ENCODE peak calls at places on chromosomes 5 and 9, in ten cellular contexts. L is pancreas; H is gastrocnemius medialis; A is PC-3; J is activated CD8-positive, alpha-beta T cell treated with anti-CD3 and anti-CD28 coated beads for 36 hours; R is IMR-90; W is A549; Z is heart left ventricle; I is HCT116; E is lower lobe of right lung. Y is an unnamed sample.

GRCh38 chr9:1869843-1870242 is 145.3 kb upstream of the SMARCA2 start:
- ATAC-seq in L (no peak), H (no peak), A (peak), J (peak), R (no peak), W (peak), Z (no peak), I (peak), E (no peak), Y (no peak)

GRCh38 chr9:27212191-27212590 is 84.8 kb downstream of the EQTN start:
- ATAC-seq in L (no peak), H (no peak), A (no peak), J (no peak), R (no peak), W (no peak), Z (no peak), I (no peak), E (peak), Y (no peak)

GRCh38 chr5:90390933-90391332 is 18.6 kb downstream of the CETN3 start:
- ATAC-seq in L (no peak), H (no peak), A (no peak), J (no peak), R (no peak), W (no peak), Z (no peak), I (no peak), E (no peak), Y (no peak)

GRCh38 chr5:146006470-146006869 is 70.1 kb downstream of the SH3RF2 start:
- ATAC-seq in L (no peak), H (no peak), A (no peak), J (no peak), R (no peak), W (no peak), Z (no peak), I (peak), E (peak), Y (no peak)

GRCh38 chr9:16924311-16924915 is 53.9 kb upstream of the BNC2 start:
- ATAC-seq in L (no peak), H (no peak), A (no peak), J (no peak), R (no peak), W (no peak), Z (no peak), I (no peak), E (no peak), Y (no peak)

GRCh38 chr9:69760278-69760610 is 433 bp upstream of the PTAR1 start:
- ATAC-seq in L (no peak), H (peak), A (no peak), J (no peak), R (peak), W (peak), Z (no peak), I (peak), E (peak), Y (peak)

GRCh38 chr9:82997471-82998140 is 65.3 kb downstream of the RASEF start:
- ATAC-seq in L (no peak), H (no peak), A (no peak), J (no peak), R (no peak), W (no peak), Z (no peak), I (no peak), E (no peak), Y (no peak)

GRCh38 chr9:107309271-107309670 is 26.2 kb downstream of the RAD23B start:
- ATAC-seq in L (no peak), H (no peak), A (no peak), J (peak), R (no peak), W (no peak), Z (no peak), I (no peak), E (no peak), Y (no peak)

GRCh38 chr9:136606687-136607333 is 55.9 kb upstream of the EGFL7 start:
- ATAC-seq in L (no peak), H (no peak), A (no peak), J (no peak), R (no peak), W (no peak), Z (no peak), I (peak), E (peak), Y (no peak)

GRCh38 chr9:12884736-12885395 is 110.0 kb downstream of the LURAP1L start:
- ATAC-seq in L (peak), H (no peak), A (peak), J (no peak), R (peak), W (peak), Z (no peak), I (peak), E (peak), Y (peak)

GRCh38 chr5:135534609-135535419 is 950 bp downstream of the NEUROG1 start:
- ATAC-seq in L (no peak), H (no peak), A (no peak), J (no peak), R (peak), W (peak), Z (no peak), I (no peak), E (peak), Y (no peak)

GRCh38 chr9:131429121-131430012 is 35.5 kb downstream of the PRRC2B start:
- ATAC-seq in L (no peak), H (no peak), A (no peak), J (no peak), R (peak), W (no peak), Z (no peak), I (no peak), E (peak), Y (no peak)

GRCh38 chr9:108002296-108003056 is 512.9 kb upstream of the KLF4 start:
- ATAC-seq in L (no peak), H (no peak), A (no peak), J (no peak), R (peak), W (no peak), Z (no peak), I (no peak), E (peak), Y (peak)

GRCh38 chr5:32018476-32019436 is 155.4 kb downstream of the GOLPH3 start:
- ATAC-seq in L (no peak), H (peak), A (no peak), J (no peak), R (no peak), W (no peak), Z (peak), I (no peak), E (peak), Y (peak)

GRCh38 chr9:104075801-104076753 is 18.0 kb upstream of the SMC2 start:
- ATAC-seq in L (no peak), H (no peak), A (peak), J (peak), R (peak), W (peak), Z (no peak), I (no peak), E (peak), Y (no peak)

GRCh38 chr9:86470326-86470725 is 116.1 kb upstream of the TUT7 start:
- ATAC-seq in L (peak), H (no peak), A (no peak), J (no peak), R (peak), W (no peak), Z (no peak), I (no peak), E (no peak), Y (no peak)

GRCh38 chr5:76299592-76299991 is 103.5 kb upstream of the IQGAP2 start:
- ATAC-seq in L (no peak), H (no peak), A (no peak), J (peak), R (no peak), W (no peak), Z (no peak), I (no peak), E (no peak), Y (no peak)

GRCh38 chr5:94457788-94458187 is 160.6 kb downstream of the KIAA0825 start:
- ATAC-seq in L (no peak), H (no peak), A (no peak), J (no peak), R (no peak), W (no peak), Z (no peak), I (no peak), E (no peak), Y (no peak)

GRCh38 chr5:66821626-66822429 is 225.6 kb downstream of the MAST4 start:
- ATAC-seq in L (no peak), H (no peak), A (no peak), J (peak), R (no peak), W (no peak), Z (no peak), I (no peak), E (peak), Y (no peak)

GRCh38 chr5:68740204-68740910 is 353.5 kb upstream of the SLC30A5 start:
- ATAC-seq in L (no peak), H (no peak), A (no peak), J (no peak), R (no peak), W (no peak), Z (no peak), I (no peak), E (no peak), Y (no peak)

GRCh38 chr9:4386819-4387218 is 87.0 kb upstream of the GLIS3 start:
- ATAC-seq in L (no peak), H (no peak), A (peak), J (no peak), R (no peak), W (peak), Z (no peak), I (peak), E (no peak), Y (no peak)

GRCh38 chr9:98977246-98977681 is 33.6 kb downstream of the COL15A1 start:
- ATAC-seq in L (peak), H (no peak), A (no peak), J (no peak), R (no peak), W (no peak), Z (peak), I (no peak), E (no peak), Y (no peak)

GRCh38 chr9:130780865-130781504 is 54.1 kb upstream of the ABL1 start:
- ATAC-seq in L (no peak), H (peak), A (no peak), J (no peak), R (peak), W (peak), Z (peak), I (no peak), E (peak), Y (peak)

GRCh38 chr5:170273968-170274710 is 23.4 kb downstream of the LCP2 start:
- ATAC-seq in L (no peak), H (no peak), A (peak), J (peak), R (no peak), W (peak), Z (no peak), I (peak), E (peak), Y (no peak)

GRCh38 chr9:113426701-113427100 is 16.2 kb downstream of the C9orf43 start:
- ATAC-seq in L (no peak), H (no peak), A (no peak), J (no peak), R (no peak), W (no peak), Z (no peak), I (no peak), E (no peak), Y (no peak)

GRCh38 chr5:122942164-122942914 is 94.2 kb downstream of the PPIC start:
- ATAC-seq in L (no peak), H (no peak), A (no peak), J (no peak), R (no peak), W (no peak), Z (no peak), I (no peak), E (no peak), Y (no peak)

GRCh38 chr9:21001581-21001980 is 29.9 kb downstream of the HACD4 start:
- ATAC-seq in L (no peak), H (no peak), A (no peak), J (peak), R (no peak), W (no peak), Z (no peak), I (no peak), E (no peak), Y (no peak)

GRCh38 chr5:94254214-94254613 is 364.2 kb downstream of the KIAA0825 start:
- ATAC-seq in L (no peak), H (no peak), A (peak), J (no peak), R (no peak), W (no peak), Z (no peak), I (no peak), E (no peak), Y (no peak)

GRCh38 chr9:127424669-127424986 is 446 bp downstream of the ZNF79 start:
- ATAC-seq in L (no peak), H (peak), A (peak), J (peak), R (peak), W (peak), Z (no peak), I (no peak), E (peak), Y (no peak)

GRCh38 chr5:40404613-40405012 is 275.1 kb upstream of the PTGER4 start:
- ATAC-seq in L (no peak), H (no peak), A (no peak), J (peak), R (no peak), W (no peak), Z (no peak), I (no peak), E (peak), Y (no peak)

GRCh38 chr9:79705704-79706103 is 133.9 kb downstream of the TLE4 start:
- ATAC-seq in L (no peak), H (no peak), A (no peak), J (no peak), R (no peak), W (no peak), Z (no peak), I (no peak), E (no peak), Y (no peak)

GRCh38 chr5:96961053-96961452 is 25.2 kb downstream of the LNPEP start:
- ATAC-seq in L (no peak), H (no peak), A (no peak), J (peak), R (no peak), W (no peak), Z (no peak), I (no peak), E (no peak), Y (no peak)

GRCh38 chr5:33701251-33701650 is 190.5 kb downstream of the ADAMTS12 start:
- ATAC-seq in L (no peak), H (no peak), A (no peak), J (no peak), R (peak), W (no peak), Z (no peak), I (no peak), E (no peak), Y (no peak)

GRCh38 chr9:32644698-32645097 is 9.2 kb upstream of the TAF1L start:
- ATAC-seq in L (no peak), H (no peak), A (peak), J (no peak), R (peak), W (peak), Z (no peak), I (no peak), E (peak), Y (no peak)

GRCh38 chr9:35746583-35746982 is 2.4 kb downstream of the GBA2 start:
- ATAC-seq in L (no peak), H (no peak), A (peak), J (no peak), R (no peak), W (no peak), Z (no peak), I (no peak), E (no peak), Y (no peak)

GRCh38 chr5:74064911-74065310 is 438.9 kb downstream of the ARHGEF28 start:
- ATAC-seq in L (no peak), H (no peak), A (no peak), J (no peak), R (no peak), W (no peak), Z (no peak), I (no peak), E (no peak), Y (no peak)

GRCh38 chr5:178235600-178235998 is 3.0 kb upstream of the PHYKPL start:
- ATAC-seq in L (no peak), H (no peak), A (no peak), J (no peak), R (no peak), W (no peak), Z (no peak), I (no peak), E (no peak), Y (no peak)
- TF ChIP-seq CTCF in L (no peak), H (no peak), A (no peak), J (no peak), R (no peak), W (no peak), Z (no peak), I (no peak), E (no peak), Y (no peak)

DNA sequence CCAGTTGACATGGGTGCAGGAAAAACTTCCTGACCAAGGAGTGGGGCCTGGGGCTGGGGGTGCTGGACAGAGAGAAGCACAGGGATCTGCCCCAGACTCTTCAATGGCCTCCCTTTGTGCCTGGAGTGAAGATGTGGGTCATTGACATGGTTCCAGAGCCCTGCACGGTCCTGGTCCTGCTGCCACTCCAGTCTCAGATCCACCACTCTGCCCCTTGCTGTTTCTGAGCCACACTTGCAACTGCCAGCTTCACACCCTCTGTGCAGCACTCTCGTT is 10.1 kb downstream of the PIP5K1B start:
- ATAC-seq in L (no peak), H (no peak), A (no peak), J (no peak), R (no peak), W (no peak), Z (no peak), I (no peak), E (no peak), Y (no peak)
- TF ChIP-seq CTCF in L (no peak), H (no peak), A (no peak), J (no peak), R (no peak), W (no peak), Z (no peak), I (no peak), E (no peak), Y (no peak)

GRCh38 chr5:39177629-39177959 is 41.8 kb downstream of the FYB1 start:
- ATAC-seq in L (no peak), H (no peak), A (no peak), J (peak), R (no peak), W (no peak), Z (no peak), I (no peak), E (peak), Y (no peak)
- TF ChIP-seq CTCF in L (no peak), H (no peak), A (no peak), J (no peak), R (no peak), W (no peak), Z (no peak), I (no peak), E (no peak), Y (no peak)

GRCh38 chr5:86463339-86463738 is 154.4 kb upstream of the COX7C start:
- ATAC-seq in L (no peak), H (no peak), A (peak), J (no peak), R (no peak), W (peak), Z (no peak), I (peak), E (no peak), Y (no peak)
- TF ChIP-seq CTCF in L (no peak), H (no peak), A (peak), J (no peak), R (no peak), W (no peak), Z (no peak), I (peak), E (no peak), Y (no peak)

GRCh38 chr9:97501177-97501971 is at the start of gene TMOD1:
- ATAC-seq in L (peak), H (peak), A (peak), J (peak), R (peak), W (peak), Z (peak), I (peak), E (peak), Y (peak)
- TF ChIP-seq CTCF in L (no peak), H (no peak), A (peak), J (no peak), R (peak), W (peak), Z (peak), I (peak), E (peak), Y (peak)

GRCh38 chr9:85258823-85259370 is 482.9 kb downstream of the AGTPBP1 start:
- ATAC-seq in L (peak), H (no peak), A (no peak), J (peak), R (no peak), W (peak), Z (peak), I (peak), E (peak), Y (peak)
- TF ChIP-seq CTCF in L (peak), H (no peak), A (peak), J (peak), R (no peak), W (peak), Z (peak), I (peak), E (peak), Y (peak)

GRCh38 chr5:142874537-142874936 is 104.4 kb downstream of the ARHGAP26 start:
- ATAC-seq in L (peak), H (peak), A (peak), J (no peak), R (no peak), W (peak), Z (peak), I (no peak), E (peak), Y (peak)

GRCh38 chr5:142871880-142872200 is 101.7 kb downstream of the ARHGAP26 start:
- ATAC-seq in L (no peak), H (no peak), A (no peak), J (no peak), R (no peak), W (no peak), Z (peak), I (no peak), E (no peak), Y (no peak)

GRCh38 chr5:142872795-142873194 is 102.6 kb downstream of the ARHGAP26 start:
- ATAC-seq in L (peak), H (peak), A (peak), J (no peak), R (no peak), W (peak), Z (no peak), I (peak), E (peak), Y (no peak)

GRCh38 chr5:142872217-142872616 is 102.0 kb downstream of the ARHGAP26 start:
- ATAC-seq in L (no peak), H (no peak), A (no peak), J (no peak), R (no peak), W (no peak), Z (no peak), I (no peak), E (no peak), Y (no peak)

DNA sequence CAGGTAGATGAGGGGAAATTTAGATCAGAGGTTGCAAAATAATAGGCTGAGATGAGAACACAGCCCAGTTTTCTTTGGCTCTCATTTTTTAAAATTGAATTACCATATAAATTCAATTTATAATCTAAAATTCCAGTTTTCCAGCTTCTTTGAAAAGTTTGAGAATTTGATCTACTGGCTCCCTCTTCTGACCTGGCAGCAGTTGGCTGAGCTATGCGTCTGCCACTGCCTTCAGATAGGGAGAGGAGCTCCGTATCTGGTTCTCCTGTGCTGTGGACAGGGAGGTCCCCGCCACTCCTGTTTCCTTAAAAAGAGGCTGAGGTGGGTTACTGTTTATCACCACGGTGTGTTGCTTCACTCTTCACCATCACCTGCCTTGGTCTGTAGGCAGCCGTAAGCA is 103.7 kb downstream of the ARHGAP26 start:
- ATAC-seq in L (no peak), H (no peak), A (no peak), J (no peak), R (no peak), W (peak), Z (no peak), I (no peak), E (no peak), Y (no peak)
- TF ChIP-seq CTCF in L (no peak), H (no peak), A (no peak), J (no peak), R (no peak), W (no peak), Z (no peak), I (no peak), E (no peak), Y (no peak)

DNA sequence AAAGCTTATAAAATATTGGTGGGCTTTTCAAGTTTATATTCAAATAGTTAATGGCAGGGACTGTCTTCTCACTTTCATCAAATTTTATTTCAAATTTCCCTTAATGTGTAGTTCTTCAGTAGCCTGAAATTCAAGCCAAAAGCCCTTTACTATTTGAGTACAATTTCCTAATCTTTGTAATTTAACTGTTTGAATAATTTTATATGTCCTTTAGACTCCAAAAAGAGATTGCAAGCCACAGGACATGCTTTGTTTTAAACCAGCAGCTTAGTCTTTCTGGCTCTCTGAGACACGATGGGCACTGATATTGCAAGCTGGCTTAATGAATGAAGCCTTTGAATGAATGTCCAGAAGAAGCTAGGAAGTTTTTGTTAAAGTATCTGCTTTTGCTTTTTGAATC is 2031.6 kb upstream of the CDH6 start:
- ATAC-seq in L (no peak), H (no peak), A (no peak), J (no peak), R (no peak), W (no peak), Z (no peak), I (no peak), E (no peak), Y (no peak)
- TF ChIP-seq CTCF in L (no peak), H (no peak), A (no peak), J (no peak), R (no peak), W (no peak), Z (no peak), I (no peak), E (no peak), Y (no peak)

Y was measured in gastroesophageal sphincter.